ENCODE peak calls at places on chromosome 7, in ten cellular contexts. W, Q, A, B, O, N, J, Y, C and P are unnamed samples.

GRCh38 chr7:115260381-115260780 is 338.5 kb downstream of the MDFIC start:
- DNase-seq in O (no peak), J (peak; percentile 46), Y (peak; percentile 18), W (no peak), N (no peak), B (no peak), C (no peak), A (no peak), Q (no peak), P (no peak)

GRCh38 chr7:73343671-73344380 is 15.9 kb downstream of the FKBP6 start:
- DNase-seq in Q (no peak), A (no peak), C (no peak), Y (no peak), N (no peak), J (no peak), W (no peak), O (no peak), B (no peak), P (no peak)

GRCh38 chr7:92221766-92222165 is 23.9 kb downstream of the KRIT1 start:
- DNase-seq in J (no peak), Y (no peak), C (no peak), W (no peak), B (no peak), O (no peak), A (no peak), N (no peak), Q (no peak), P (no peak)

GRCh38 chr7:28350610-28351009 is 61.7 kb upstream of the CREB5 start:
- DNase-seq in N (no peak), J (no peak), W (no peak), C (no peak), A (no peak), O (no peak), Y (no peak), B (no peak), Q (no peak), P (no peak)

GRCh38 chr7:27187702-27188665 is 3.0 kb upstream of the HOXA11 start:
- DNase-seq in A (no peak), B (no peak), C (no peak), O (no peak), N (peak; percentile 29), J (no peak), Q (no peak), Y (no peak), W (no peak), P (no peak)

GRCh38 chr7:150804802-150805201 is 4.2 kb downstream of the TMEM176A start:
- DNase-seq in N (no peak), O (no peak), A (no peak), C (no peak), J (no peak), W (no peak), Y (no peak), Q (no peak), B (no peak), P (no peak)

GRCh38 chr7:116408166-116408565 is 91.4 kb upstream of the CAV2 start:
- DNase-seq in N (no peak), A (no peak), J (no peak), C (no peak), Y (no peak), Q (peak; percentile 26), O (no peak), B (no peak), W (no peak), P (no peak)

GRCh38 chr7:107007004-107007891 is 37.3 kb upstream of the PRKAR2B start:
- DNase-seq in A (no peak), J (no peak), Q (no peak), O (no peak), N (no peak), C (no peak), W (no peak), B (no peak), Y (no peak), P (no peak)

GRCh38 chr7:17994079-17994478 is 33.6 kb downstream of the PRPS1L1 start:
- DNase-seq in O (no peak), W (no peak), J (no peak), N (no peak), Q (no peak), C (no peak), A (no peak), B (no peak), Y (no peak), P (no peak)

GRCh38 chr7:73585196-73585595 is 6.8 kb upstream of the TBL2 start:
- DNase-seq in W (no peak), C (no peak), B (no peak), Y (peak; percentile 23), Q (no peak), A (no peak), J (peak; percentile 14), N (no peak), O (no peak), P (no peak)

GRCh38 chr7:35185908-35186731 is 67.8 kb downstream of the TBX20 start:
- DNase-seq in B (no peak), Q (peak; percentile 36), N (no peak), O (peak; percentile 48), W (no peak), J (peak; percentile 68), Y (peak; percentile 13), C (no peak), A (peak; percentile 56), P (no peak)

GRCh38 chr7:3028071-3028766 is 15.4 kb downstream of the CARD11 start:
- DNase-seq in Y (no peak), B (no peak), C (no peak), A (no peak), N (peak; percentile 50), Q (peak; percentile 60), W (no peak), O (no peak), J (peak; percentile 56), P (no peak)

GRCh38 chr7:51587600-51587999 is 271.0 kb upstream of the COBL start:
- DNase-seq in A (no peak), B (no peak), O (no peak), W (no peak), J (no peak), Q (no peak), Y (no peak), C (no peak), N (no peak), P (peak; percentile 15)

GRCh38 chr7:121003986-121004685 is 15.6 kb downstream of the CPED1 start:
- DNase-seq in O (no peak), J (no peak), Y (no peak), A (no peak), N (no peak), W (no peak), B (no peak), C (peak; percentile 63), Q (no peak), P (no peak)

GRCh38 chr7:111292026-111292430 is 201.1 kb downstream of the LRRN3 start:
- DNase-seq in J (peak; percentile 33), N (no peak), Y (peak; percentile 55), A (peak; percentile 18), C (no peak), Q (no peak), W (no peak), O (no peak), B (no peak), P (no peak)

GRCh38 chr7:80453699-80454340 is 58.0 kb downstream of the GNAT3 start:
- DNase-seq in C (no peak), Y (peak; percentile 20), J (peak; percentile 60), N (no peak), B (no peak), A (no peak), Q (peak; percentile 52), W (peak; percentile 8), O (no peak), P (no peak)

GRCh38 chr7:23106801-23107713 is 1.5 kb downstream of the KLHL7 start:
- DNase-seq in B (no peak), Y (no peak), Q (peak; percentile 44), C (no peak), W (no peak), J (peak; percentile 11), N (no peak), A (no peak), O (no peak), P (no peak)

GRCh38 chr7:94375167-94375566 is 19.5 kb upstream of the COL1A2 start:
- DNase-seq in N (no peak), W (no peak), Q (peak; percentile 89), J (peak; percentile 98), B (no peak), O (no peak), Y (peak; percentile 99), C (no peak), A (no peak), P (peak; percentile 68)

GRCh38 chr7:99699946-99700345 is 20.1 kb upstream of the CYP3A5 start:
- DNase-seq in O (no peak), A (no peak), Y (no peak), Q (no peak), W (no peak), C (no peak), J (no peak), N (no peak), B (no peak), P (no peak)

GRCh38 chr7:69825031-69825681 is 226.9 kb downstream of the AUTS2 start:
- DNase-seq in B (no peak), J (peak; percentile 46), A (no peak), Y (no peak), Q (no peak), N (no peak), W (peak; percentile 74), O (no peak), C (peak; percentile 54), P (no peak)

GRCh38 chr7:157318015-157318706 is 18.6 kb upstream of the DNAJB6 start:
- DNase-seq in N (no peak), Y (peak; percentile 29), B (no peak), Q (peak; percentile 79), J (no peak), A (no peak), O (no peak), W (no peak), C (no peak), P (no peak)

GRCh38 chr7:113094517-113095249 is 8.1 kb upstream of the GPR85 start:
- DNase-seq in N (no peak), C (no peak), A (no peak), Y (no peak), Q (no peak), B (no peak), O (no peak), W (no peak), J (no peak), P (no peak)

GRCh38 chr7:44383566-44383965 is 58.2 kb upstream of the CAMK2B start:
- DNase-seq in W (no peak), O (no peak), C (no peak), N (no peak), A (no peak), B (no peak), Y (peak; percentile 66), J (peak; percentile 69), Q (peak; percentile 93), P (no peak)

GRCh38 chr7:80428161-80429054 is 83.5 kb downstream of the GNAT3 start:
- DNase-seq in Q (peak; percentile 71), N (no peak), J (peak; percentile 84), Y (peak; percentile 71), O (no peak), B (no peak), C (peak; percentile 25), A (peak; percentile 14), W (no peak), P (peak; percentile 30)

GRCh38 chr7:7554021-7554432 is 12.7 kb upstream of the MIOS start:
- DNase-seq in W (no peak), N (no peak), A (peak; percentile 82), Q (no peak), J (peak; percentile 24), C (no peak), B (no peak), Y (peak; percentile 96), O (no peak), P (no peak)

GRCh38 chr7:81783818-81784217 is 14.0 kb upstream of the HGF start:
- DNase-seq in O (no peak), N (no peak), C (no peak), A (no peak), B (no peak), Q (peak; percentile 30), J (no peak), Y (no peak), W (no peak), P (no peak)

GRCh38 chr7:14606101-14606500 is 296.4 kb downstream of the DGKB start:
- DNase-seq in J (peak; percentile 39), O (no peak), C (no peak), N (no peak), A (no peak), B (no peak), Q (no peak), Y (peak; percentile 54), W (no peak), P (no peak)

GRCh38 chr7:69893915-69894314 is 295.6 kb downstream of the AUTS2 start:
- DNase-seq in N (no peak), B (no peak), Y (peak; percentile 37), A (no peak), W (peak; percentile 67), Q (no peak), O (no peak), J (peak; percentile 24), C (no peak), P (no peak)